ENCODE peak calls at places on chromosomes 6 and 20, in six cellular contexts. One of them, this sample, is unnamed.

GRCh38 chr6:143673638-143674037 is 4.1 kb upstream of the PHACTR2 start:
- DNase-seq in cardiac muscle cell: no peak
- DNase-seq in fibroblast of pulmonary artery: peak; percentile 81
- DNase-seq in PC-3: peak; percentile 91
- DNase-seq in uterus: peak; percentile 40
- DNase-seq in AG10803: peak; percentile 86
- DNase-seq in this sample: peak; percentile 72

GRCh38 chr6:37535701-37536461 is 36.2 kb upstream of the CCDC167 start:
- DNase-seq in cardiac muscle cell: peak; percentile 52
- DNase-seq in uterus: no peak
- DNase-seq in PC-3: peak; percentile 40
- DNase-seq in AG10803: no peak
- DNase-seq in fibroblast of pulmonary artery: no peak
- DNase-seq in this sample: no peak

GRCh38 chr6:132053523-132053922 is 102.4 kb upstream of the CCN2 start:
- DNase-seq in uterus: no peak
- DNase-seq in cardiac muscle cell: no peak
- DNase-seq in fibroblast of pulmonary artery: no peak
- DNase-seq in AG10803: peak; percentile 69
- DNase-seq in PC-3: no peak
- DNase-seq in this sample: peak; percentile 71

GRCh38 chr6:112846711-112847110 is 499.6 kb downstream of the RFPL4B start:
- DNase-seq in PC-3: no peak
- DNase-seq in cardiac muscle cell: no peak
- DNase-seq in AG10803: peak; percentile 6
- DNase-seq in fibroblast of pulmonary artery: peak; percentile 16
- DNase-seq in uterus: no peak
- DNase-seq in this sample: no peak

GRCh38 chr6:130760006-130760405 is 67.2 kb upstream of the SMLR1 start:
- DNase-seq in uterus: no peak
- DNase-seq in AG10803: peak; percentile 49
- DNase-seq in fibroblast of pulmonary artery: peak; percentile 59
- DNase-seq in cardiac muscle cell: peak; percentile 7
- DNase-seq in PC-3: peak; percentile 66
- DNase-seq in this sample: peak; percentile 63

GRCh38 chr6:134315974-134316391 is 1.9 kb downstream of the SGK1 start:
- DNase-seq in AG10803: no peak
- DNase-seq in fibroblast of pulmonary artery: no peak
- DNase-seq in PC-3: no peak
- DNase-seq in uterus: no peak
- DNase-seq in cardiac muscle cell: no peak
- DNase-seq in this sample: no peak

GRCh38 chr20:10897341-10897740 is 223.5 kb upstream of the JAG1 start:
- DNase-seq in uterus: no peak
- DNase-seq in cardiac muscle cell: no peak
- DNase-seq in AG10803: no peak
- DNase-seq in PC-3: peak; percentile 7
- DNase-seq in fibroblast of pulmonary artery: no peak
- DNase-seq in this sample: no peak

GRCh38 chr6:51777631-51778030 is 309.8 kb downstream of the PKHD1 start:
- DNase-seq in fibroblast of pulmonary artery: no peak
- DNase-seq in uterus: no peak
- DNase-seq in AG10803: no peak
- DNase-seq in PC-3: no peak
- DNase-seq in cardiac muscle cell: no peak
- DNase-seq in this sample: no peak

GRCh38 chr6:139711714-139712585 is 337.5 kb upstream of the CITED2 start:
- DNase-seq in cardiac muscle cell: no peak
- DNase-seq in PC-3: peak; percentile 37
- DNase-seq in uterus: no peak
- DNase-seq in fibroblast of pulmonary artery: peak; percentile 49
- DNase-seq in AG10803: peak; percentile 76
- DNase-seq in this sample: peak; percentile 66

GRCh38 chr20:38514185-38514584 is 41.5 kb downstream of the RALGAPB start:
- DNase-seq in cardiac muscle cell: no peak
- DNase-seq in uterus: no peak
- DNase-seq in AG10803: no peak
- DNase-seq in PC-3: no peak
- DNase-seq in fibroblast of pulmonary artery: no peak
- DNase-seq in this sample: no peak

GRCh38 chr20:14928083-14928482 is 590.7 kb upstream of the FLRT3 start:
- DNase-seq in PC-3: peak; percentile 53
- DNase-seq in uterus: no peak
- DNase-seq in cardiac muscle cell: no peak
- DNase-seq in AG10803: no peak
- DNase-seq in fibroblast of pulmonary artery: no peak
- DNase-seq in this sample: no peak

GRCh38 chr6:135423649-135424128 is 73.9 kb downstream of the AHI1 start:
- DNase-seq in AG10803: peak; percentile 37
- DNase-seq in cardiac muscle cell: peak; percentile 64
- DNase-seq in uterus: no peak
- DNase-seq in PC-3: peak; percentile 57
- DNase-seq in fibroblast of pulmonary artery: peak; percentile 74
- DNase-seq in this sample: peak; percentile 56

GRCh38 chr6:106512048-106512957 is 117.0 kb downstream of the RTN4IP1 start:
- DNase-seq in PC-3: peak; percentile 58
- DNase-seq in AG10803: peak; percentile 38
- DNase-seq in fibroblast of pulmonary artery: peak; percentile 35
- DNase-seq in cardiac muscle cell: peak; percentile 51
- DNase-seq in uterus: peak; percentile 47
- DNase-seq in this sample: peak; percentile 58

GRCh38 chr6:158819213-158819976 is at the start of gene EZR:
- DNase-seq in cardiac muscle cell: peak; percentile 88
- DNase-seq in AG10803: peak; percentile 68
- DNase-seq in fibroblast of pulmonary artery: peak; percentile 70
- DNase-seq in uterus: peak; percentile 68
- DNase-seq in PC-3: peak; percentile 81
- DNase-seq in this sample: peak; percentile 51

GRCh38 chr6:10174761-10175160 is 240.1 kb downstream of the TFAP2A start:
- DNase-seq in AG10803: no peak
- DNase-seq in fibroblast of pulmonary artery: no peak
- DNase-seq in PC-3: peak; percentile 50
- DNase-seq in cardiac muscle cell: no peak
- DNase-seq in uterus: no peak
- DNase-seq in this sample: no peak

GRCh38 chr6:79671605-79672266 is 40.6 kb downstream of the SH3BGRL2 start:
- DNase-seq in PC-3: peak; percentile 71
- DNase-seq in uterus: peak; percentile 50
- DNase-seq in cardiac muscle cell: no peak
- DNase-seq in AG10803: no peak
- DNase-seq in fibroblast of pulmonary artery: peak; percentile 31
- DNase-seq in this sample: peak; percentile 59

GRCh38 chr20:48380661-48381060 is 447.1 kb downstream of the PREX1 start:
- DNase-seq in AG10803: no peak
- DNase-seq in PC-3: no peak
- DNase-seq in cardiac muscle cell: no peak
- DNase-seq in uterus: no peak
- DNase-seq in fibroblast of pulmonary artery: no peak
- DNase-seq in this sample: no peak

GRCh38 chr6:15837205-15837604 is 174.4 kb upstream of the DTNBP1 start:
- DNase-seq in fibroblast of pulmonary artery: no peak
- DNase-seq in cardiac muscle cell: no peak
- DNase-seq in uterus: no peak
- DNase-seq in PC-3: no peak
- DNase-seq in AG10803: no peak
- DNase-seq in this sample: no peak

GRCh38 chr6:147741419-147741818 is 232.9 kb downstream of the SAMD5 start:
- DNase-seq in uterus: no peak
- DNase-seq in PC-3: no peak
- DNase-seq in AG10803: peak; percentile 3
- DNase-seq in fibroblast of pulmonary artery: peak; percentile 12
- DNase-seq in cardiac muscle cell: no peak
- DNase-seq in this sample: peak; percentile 41

GRCh38 chr20:57091748-57092111 is 174.7 kb downstream of the BMP7 start:
- DNase-seq in uterus: no peak
- DNase-seq in PC-3: no peak
- DNase-seq in cardiac muscle cell: no peak
- DNase-seq in fibroblast of pulmonary artery: no peak
- DNase-seq in AG10803: no peak
- DNase-seq in this sample: no peak

GRCh38 chr20:57090590-57091560 is 175.6 kb downstream of the BMP7 start:
- DNase-seq in uterus: no peak
- DNase-seq in cardiac muscle cell: no peak
- DNase-seq in AG10803: no peak
- DNase-seq in fibroblast of pulmonary artery: no peak
- DNase-seq in PC-3: no peak
- DNase-seq in this sample: no peak

GRCh38 chr20:57093766-57094165 is 172.7 kb downstream of the BMP7 start:
- DNase-seq in PC-3: no peak
- DNase-seq in fibroblast of pulmonary artery: no peak
- DNase-seq in uterus: no peak
- DNase-seq in AG10803: no peak
- DNase-seq in cardiac muscle cell: no peak
- DNase-seq in this sample: no peak

GRCh38 chr20:57092900-57093238 is 173.6 kb downstream of the BMP7 start:
- DNase-seq in PC-3: no peak
- DNase-seq in cardiac muscle cell: no peak
- DNase-seq in fibroblast of pulmonary artery: no peak
- DNase-seq in uterus: no peak
- DNase-seq in AG10803: no peak
- DNase-seq in this sample: no peak

GRCh38 chr20:57092112-57092899 is 174.1 kb downstream of the BMP7 start:
- DNase-seq in cardiac muscle cell: peak; percentile 86
- DNase-seq in uterus: no peak
- DNase-seq in AG10803: peak; percentile 43
- DNase-seq in PC-3: peak; percentile 81
- DNase-seq in fibroblast of pulmonary artery: peak; percentile 44
- DNase-seq in this sample: peak; percentile 36
- TF ChIP-seq CTCF in cardiac muscle cell: peak; percentile 72
- TF ChIP-seq CTCF in uterus: peak; percentile 60
- TF ChIP-seq CTCF in AG10803: peak; percentile 76
- TF ChIP-seq CTCF in PC-3: peak; percentile 92
- TF ChIP-seq CTCF in fibroblast of pulmonary artery: peak; percentile 64
- TF ChIP-seq CTCF in this sample: peak; percentile 55

DNA sequence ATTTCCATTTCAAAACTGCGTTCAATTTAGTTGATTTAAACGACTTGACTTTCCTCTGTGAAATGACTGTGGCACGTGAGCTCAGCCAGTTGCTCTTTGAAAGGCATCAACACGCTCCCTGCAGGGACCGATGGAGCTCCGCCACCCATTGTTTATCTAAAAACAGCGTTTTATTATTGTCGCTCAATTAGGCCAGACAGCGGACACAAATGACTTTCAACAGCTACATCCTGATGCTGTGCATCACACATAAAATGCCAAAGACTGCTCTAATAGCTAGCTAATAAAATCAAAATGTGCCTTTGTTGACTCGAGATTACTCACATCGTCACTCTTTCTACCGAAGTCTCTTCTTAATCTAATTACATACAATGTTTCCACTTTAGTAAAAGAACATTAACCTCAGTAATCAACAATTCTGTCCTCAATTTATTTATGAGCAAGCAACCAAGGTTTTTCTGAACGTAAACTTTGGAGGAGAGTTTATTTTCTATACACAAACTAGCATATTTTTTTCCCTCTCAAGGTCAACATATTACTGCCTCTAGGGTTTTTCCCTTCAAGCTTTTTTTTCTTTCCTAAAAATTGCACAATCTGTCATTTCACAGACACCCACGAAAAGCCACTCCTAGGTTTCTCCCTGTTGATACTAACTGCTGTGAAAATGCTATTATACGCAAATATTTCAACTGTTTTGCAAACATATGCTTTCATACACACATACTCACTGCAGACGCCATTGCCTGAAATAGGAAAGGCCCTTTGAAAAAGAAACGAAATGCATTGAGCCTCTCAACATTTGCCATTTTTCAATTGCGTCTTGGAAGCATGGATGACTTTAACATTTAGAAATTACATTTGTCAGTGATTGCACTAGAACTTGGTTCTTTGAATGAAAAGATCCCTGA is 332.8 kb downstream of the CD83 start:
- DNase-seq in uterus: no peak
- DNase-seq in fibroblast of pulmonary artery: no peak
- DNase-seq in AG10803: no peak
- DNase-seq in PC-3: no peak
- DNase-seq in cardiac muscle cell: no peak
- DNase-seq in this sample: no peak
- TF ChIP-seq CTCF in uterus: no peak
- TF ChIP-seq CTCF in fibroblast of pulmonary artery: no peak
- TF ChIP-seq CTCF in AG10803: no peak
- TF ChIP-seq CTCF in PC-3: no peak
- TF ChIP-seq CTCF in cardiac muscle cell: no peak
- TF ChIP-seq CTCF in this sample: no peak

GRCh38 chr20:4026093-4026601 is 10.8 kb upstream of the RNF24 start:
- DNase-seq in cardiac muscle cell: peak; percentile 52
- DNase-seq in uterus: peak; percentile 39
- DNase-seq in AG10803: peak; percentile 87
- DNase-seq in fibroblast of pulmonary artery: peak; percentile 94
- DNase-seq in PC-3: peak; percentile 75
- DNase-seq in this sample: peak; percentile 94
- TF ChIP-seq CTCF in cardiac muscle cell: peak; percentile 74
- TF ChIP-seq CTCF in uterus: peak; percentile 45
- TF ChIP-seq CTCF in AG10803: peak; percentile 68
- TF ChIP-seq CTCF in fibroblast of pulmonary artery: peak; percentile 82
- TF ChIP-seq CTCF in PC-3: peak; percentile 58
- TF ChIP-seq CTCF in this sample: peak; percentile 81

GRCh38 chr6:116057766-116058165 is 2.9 kb downstream of the FRK start:
- DNase-seq in PC-3: no peak
- DNase-seq in AG10803: no peak
- DNase-seq in fibroblast of pulmonary artery: no peak
- DNase-seq in uterus: no peak
- DNase-seq in cardiac muscle cell: no peak
- DNase-seq in this sample: no peak

GRCh38 chr6:116064626-116065025 is 3.9 kb upstream of the FRK start:
- DNase-seq in cardiac muscle cell: peak; percentile 1
- DNase-seq in AG10803: no peak
- DNase-seq in uterus: no peak
- DNase-seq in fibroblast of pulmonary artery: no peak
- DNase-seq in PC-3: no peak
- DNase-seq in this sample: no peak

GRCh38 chr6:116062496-116062895 is 1.8 kb upstream of the FRK start:
- DNase-seq in cardiac muscle cell: no peak
- DNase-seq in fibroblast of pulmonary artery: no peak
- DNase-seq in uterus: no peak
- DNase-seq in PC-3: no peak
- DNase-seq in AG10803: no peak
- DNase-seq in this sample: no peak

GRCh38 chr6:116059713-116060571 is 749 bp downstream of the FRK start:
- DNase-seq in cardiac muscle cell: no peak
- DNase-seq in AG10803: peak; percentile 13
- DNase-seq in fibroblast of pulmonary artery: no peak
- DNase-seq in uterus: peak; percentile 18
- DNase-seq in PC-3: peak; percentile 22
- DNase-seq in this sample: peak; percentile 7

GRCh38 chr6:116060572-116061283 is at the start of gene FRK:
- DNase-seq in fibroblast of pulmonary artery: peak; percentile 41
- DNase-seq in cardiac muscle cell: no peak
- DNase-seq in AG10803: peak; percentile 49
- DNase-seq in uterus: no peak
- DNase-seq in PC-3: peak; percentile 64
- DNase-seq in this sample: peak; percentile 41
- TF ChIP-seq CTCF in fibroblast of pulmonary artery: peak; percentile 34
- TF ChIP-seq CTCF in cardiac muscle cell: peak; percentile 48
- TF ChIP-seq CTCF in AG10803: peak; percentile 35
- TF ChIP-seq CTCF in uterus: peak; percentile 7
- TF ChIP-seq CTCF in PC-3: peak; percentile 55
- TF ChIP-seq CTCF in this sample: peak; percentile 24